ENCODE peak calls at places on chromosomes 16 and 17, in six cellular contexts. T is GM12878, Z is HepG2, P is K562, H is HCT116, D is H1. X is an unnamed sample.

GRCh38 chr17:37607637-37608368 is 1.4 kb downstream of the SYNRG start:
- DNase-seq in T (no peak), Z (no peak), P (no peak), H (no peak), D (no peak), X (no peak)

GRCh38 chr17:15384142-15384803 is 42.9 kb upstream of the TEKT3 start:
- DNase-seq in T (no peak), Z (no peak), P (no peak), H (no peak), D (no peak), X (no peak)

GRCh38 chr17:51397361-51398127 is 137.2 kb downstream of the UTP18 start:
- DNase-seq in T (no peak), Z (no peak), P (no peak), H (peak; percentile 56), D (no peak), X (no peak)

GRCh38 chr16:27706156-27706705 is 156.3 kb downstream of the KATNIP start:
- DNase-seq in T (no peak), Z (no peak), P (no peak), H (no peak), D (no peak), X (no peak)

GRCh38 chr16:84056933-84057332 is 14.3 kb upstream of the SLC38A8 start:
- DNase-seq in T (no peak), Z (no peak), P (no peak), H (no peak), D (no peak), X (no peak)

GRCh38 chr16:67530013-67530939 is 1.6 kb downstream of the RIPOR1 start:
- DNase-seq in T (no peak), Z (no peak), P (peak; percentile 53), H (no peak), D (peak; percentile 69), X (no peak)

GRCh38 chr17:8956521-8956920 is 9.0 kb downstream of the PIK3R5 start:
- DNase-seq in T (peak; percentile 92), Z (no peak), P (no peak), H (no peak), D (no peak), X (no peak)

GRCh38 chr17:29800457-29800856 is 129.6 kb downstream of the SSH2 start:
- DNase-seq in T (no peak), Z (no peak), P (no peak), H (no peak), D (no peak), X (no peak)

GRCh38 chr17:65062168-65062915 is 5.8 kb upstream of the GNA13 start:
- DNase-seq in T (no peak), Z (peak; percentile 41), P (no peak), H (no peak), D (no peak), X (no peak)

GRCh38 chr17:40315206-40315605 is 6.2 kb downstream of the RARA start:
- DNase-seq in T (no peak), Z (no peak), P (no peak), H (no peak), D (no peak), X (no peak)

GRCh38 chr16:83926726-83927397 is 26.2 kb upstream of the OSGIN1 start:
- DNase-seq in T (no peak), Z (peak; percentile 82), P (peak; percentile 91), H (peak; percentile 86), D (peak; percentile 98), X (peak; percentile 81)

GRCh38 chr17:57880086-57880456 is 30.2 kb upstream of the MRPS23 start:
- DNase-seq in T (no peak), Z (no peak), P (no peak), H (no peak), D (no peak), X (no peak)

GRCh38 chr16:11005611-11005975 is 61.2 kb downstream of the CLEC16A start:
- DNase-seq in T (no peak), Z (no peak), P (no peak), H (no peak), D (no peak), X (no peak)

GRCh38 chr17:68346448-68346847 is 55.2 kb downstream of the ARSG start:
- DNase-seq in T (peak; percentile 24), Z (no peak), P (no peak), H (no peak), D (no peak), X (no peak)

GRCh38 chr17:78144146-78144719 is 2.0 kb upstream of the C17orf99 start:
- DNase-seq in T (no peak), Z (no peak), P (peak; percentile 37), H (no peak), D (no peak), X (no peak)

GRCh38 chr17:82338858-82339633 is 5.5 kb upstream of the SECTM1 start:
- DNase-seq in T (no peak), Z (no peak), P (peak; percentile 76), H (peak; percentile 72), D (no peak), X (no peak)

GRCh38 chr17:835263-835662 is 53.1 kb downstream of the MRM3 start:
- DNase-seq in T (no peak), Z (peak; percentile 47), P (no peak), H (no peak), D (no peak), X (peak; percentile 63)

GRCh38 chr16:68040506-68041288 is 17.6 kb downstream of the DUS2 start:
- DNase-seq in T (peak; percentile 47), Z (peak; percentile 82), P (peak; percentile 91), H (peak; percentile 63), D (peak; percentile 96), X (peak; percentile 63)

GRCh38 chr16:56281256-56281805 is 90.0 kb downstream of the GNAO1 start:
- DNase-seq in T (no peak), Z (peak; percentile 24), P (peak; percentile 75), H (no peak), D (peak; percentile 68), X (peak; percentile 96)

GRCh38 chr16:19066988-19067348 is 446 bp upstream of the COQ7 start:
- DNase-seq in T (no peak), Z (no peak), P (no peak), H (no peak), D (no peak), X (no peak)

GRCh38 chr17:42281571-42282096 is 5.4 kb upstream of the STAT5B start:
- DNase-seq in T (no peak), Z (no peak), P (no peak), H (no peak), D (no peak), X (no peak)

GRCh38 chr17:31511583-31511982 is 120.1 kb downstream of the RAB11FIP4 start:
- DNase-seq in T (no peak), Z (no peak), P (no peak), H (no peak), D (no peak), X (no peak)

GRCh38 chr16:73710526-73710925 is 586.1 kb upstream of the PSMD7 start:
- DNase-seq in T (no peak), Z (no peak), P (no peak), H (no peak), D (no peak), X (no peak)

GRCh38 chr16:751152-752007 is 9.2 kb upstream of the MSLN start:
- DNase-seq in T (no peak), Z (no peak), P (no peak), H (no peak), D (no peak), X (no peak)

GRCh38 chr17:49576121-49576905 is 642 bp downstream of the NXPH3 start:
- DNase-seq in T (no peak), Z (no peak), P (peak; percentile 85), H (no peak), D (peak; percentile 87), X (no peak)
- TF ChIP-seq YY1 in T (no peak), Z (peak; percentile 12), P (no peak), H (no peak), D (no peak), X (no peak)

GRCh38 chr17:63434951-63435571 is 11.0 kb downstream of the CYB561 start:
- DNase-seq in T (no peak), Z (no peak), P (no peak), H (peak; percentile 37), D (no peak), X (no peak)
- TF ChIP-seq ZNF274 in T (no peak), Z (no peak), P (no peak), H (no peak), D (no peak), X (no peak)

GRCh38 chr16:79283578-79283977 is 317.0 kb downstream of the MAF start:
- DNase-seq in T (no peak), Z (no peak), P (no peak), H (no peak), D (no peak), X (no peak)
- TF ChIP-seq YY1 in T (no peak), Z (no peak), P (no peak), H (no peak), D (no peak), X (no peak)

DNA sequence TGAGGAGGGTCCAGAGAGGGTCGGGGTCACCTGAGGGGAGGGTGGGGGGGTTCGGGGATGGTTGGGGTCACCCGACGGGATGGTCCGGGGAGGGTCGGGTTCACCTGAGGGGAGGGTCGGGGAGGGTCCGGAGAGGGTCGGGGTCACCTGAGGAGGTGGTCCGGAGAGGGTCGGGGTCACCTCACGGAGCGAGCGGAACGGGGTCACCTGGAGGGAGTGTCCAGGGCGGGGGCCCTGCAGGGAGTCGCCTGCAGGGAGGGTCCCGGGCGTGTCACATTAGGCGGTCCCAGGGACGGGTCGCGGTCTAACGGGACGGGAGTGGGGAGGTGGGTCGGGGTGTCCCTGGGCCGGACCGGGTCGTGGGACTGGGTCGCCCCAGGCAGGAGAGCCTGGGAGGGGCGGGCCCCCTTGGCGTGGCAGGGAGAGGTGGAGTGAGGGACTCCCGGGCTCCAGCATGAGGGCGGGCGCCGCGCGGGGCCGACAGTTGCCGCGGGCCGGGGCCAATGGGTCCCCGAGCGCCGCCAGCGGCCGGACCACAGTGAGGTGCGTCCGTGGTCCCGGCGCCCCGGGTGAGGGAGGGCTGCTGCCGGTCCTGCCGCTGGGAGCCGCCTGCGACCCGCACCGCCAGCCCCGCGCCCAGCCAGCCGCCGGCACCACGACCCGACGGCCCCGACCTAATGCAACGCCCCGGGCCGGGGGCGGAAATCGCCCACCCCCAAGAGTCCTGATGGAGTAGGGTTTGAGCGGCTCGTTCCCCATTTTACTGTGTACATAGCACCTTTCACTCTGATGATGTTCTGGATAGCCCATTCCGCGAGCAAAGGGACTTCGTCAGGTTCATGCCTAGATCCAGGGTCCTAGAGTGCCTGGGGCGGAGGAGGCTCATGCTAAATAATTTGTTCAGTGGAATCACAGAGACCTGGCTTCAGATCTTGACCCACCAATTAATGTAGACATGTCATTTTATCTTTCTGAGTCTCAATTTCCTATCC is 1.2 kb upstream of the ABCA3 start:
- DNase-seq in T (no peak), Z (no peak), P (no peak), H (no peak), D (peak; percentile 59), X (no peak)
- TF ChIP-seq ZNF274 in T (no peak), Z (no peak), P (peak; percentile 14), H (no peak), D (no peak), X (no peak)

GRCh38 chr17:66397486-66397885 is 95.1 kb downstream of the PRKCA start:
- DNase-seq in T (no peak), Z (no peak), P (no peak), H (no peak), D (no peak), X (no peak)
- TF ChIP-seq YY1 in T (no peak), Z (no peak), P (no peak), H (no peak), D (no peak), X (no peak)